ENCODE peak calls at places on chromosome 6, in five cellular contexts. W is hypothalamus, L is NCI-H1105, Z is right cardiac atrium, H is left colon. C is an unnamed sample.

GRCh38 chr6:159852877-159853276 is 37.9 kb upstream of the MAS1 start:
- DNase-seq in W (no peak), L (no peak), Z (no peak), H (no peak), C (no peak)

GRCh38 chr6:130425532-130425931 is 59.7 kb downstream of the TMEM200A start:
- DNase-seq in W (no peak), L (no peak), Z (no peak), H (no peak), C (no peak)

GRCh38 chr6:108781419-108782110 is 66.7 kb upstream of the ARMC2 start:
- DNase-seq in W (no peak), L (no peak), Z (peak), H (no peak), C (no peak)

GRCh38 chr6:94733066-94733465 is 844.3 kb upstream of the MANEA start:
- DNase-seq in W (no peak), L (no peak), Z (no peak), H (no peak), C (no peak)

GRCh38 chr6:22467645-22468044 is 101.7 kb upstream of the HDGFL1 start:
- DNase-seq in W (no peak), L (no peak), Z (no peak), H (no peak), C (no peak)

GRCh38 chr6:27766405-27766804 is 145.8 kb downstream of the OR2B2 start:
- DNase-seq in W (no peak), L (no peak), Z (no peak), H (no peak), C (no peak)

GRCh38 chr6:15507221-15507620 is 155.6 kb downstream of the DTNBP1 start:
- DNase-seq in W (no peak), L (no peak), Z (no peak), H (no peak), C (no peak)

GRCh38 chr6:148502083-148502772 is 159.6 kb downstream of the SASH1 start:
- DNase-seq in W (no peak), L (no peak), Z (peak), H (no peak), C (no peak)

GRCh38 chr6:129567374-129567773 is 142.6 kb downstream of the ARHGAP18 start:
- DNase-seq in W (no peak), L (no peak), Z (no peak), H (no peak), C (no peak)

GRCh38 chr6:137647762-137648412 is 153.7 kb upstream of the OLIG3 start:
- DNase-seq in W (no peak), L (no peak), Z (no peak), H (no peak), C (no peak)

GRCh38 chr6:134447883-134448387 is 130.0 kb upstream of the SGK1 start:
- DNase-seq in W (no peak), L (no peak), Z (no peak), H (no peak), C (no peak)

C was measured in left lung.